ENCODE peak calls at places on chromosomes 2 and 18, in eight cellular contexts. N is SK-N-SH; Z is fibroblast of lung; C is heart right ventricle; M is suprapubic skin; X is heart left ventricle; O is pancreas; V is CD8-positive, alpha-beta T cell. D is an unnamed sample.

GRCh38 chr18:51236225-51236624 is 38.7 kb upstream of the MEX3C start:
- DNase-seq in V (no peak), Z (no peak), O (no peak), C (no peak), N (no peak), M (no peak), X (no peak), D (no peak)

GRCh38 chr18:68919900-68920299 is 122.0 kb downstream of the CCDC102B start:
- DNase-seq in C (no peak), O (no peak), X (no peak), Z (no peak), M (no peak), N (no peak), V (no peak), D (no peak)

GRCh38 chr2:236743623-236744280 is 174.1 kb downstream of the ACKR3 start:
- DNase-seq in O (no peak), N (no peak), V (no peak), X (no peak), Z (peak; percentile 57), M (no peak), C (no peak), D (no peak)

GRCh38 chr2:24486628-24487027 is 4.4 kb upstream of the NCOA1 start:
- DNase-seq in Z (no peak), M (no peak), X (no peak), V (no peak), N (no peak), O (no peak), C (no peak), D (no peak)

GRCh38 chr2:63716146-63716545 is 125.5 kb upstream of the UGP2 start:
- DNase-seq in N (no peak), M (no peak), Z (no peak), X (no peak), O (no peak), C (no peak), V (no peak), D (no peak)

GRCh38 chr2:56803596-56803995 is 619.8 kb downstream of the CCDC85A start:
- DNase-seq in N (no peak), O (no peak), V (no peak), C (no peak), M (no peak), Z (no peak), X (no peak), D (no peak)

GRCh38 chr2:72220170-72220569 is 72.5 kb upstream of the CYP26B1 start:
- DNase-seq in V (no peak), Z (no peak), X (no peak), M (no peak), N (peak; percentile 24), C (no peak), O (no peak), D (no peak)

GRCh38 chr2:224885836-224886547 is 156.3 kb downstream of the DOCK10 start:
- DNase-seq in M (no peak), X (no peak), V (no peak), O (no peak), Z (peak; percentile 80), C (no peak), N (no peak), D (no peak)

GRCh38 chr2:63424329-63425078 is 163.8 kb downstream of the WDPCP start:
- DNase-seq in V (no peak), X (no peak), Z (peak; percentile 59), N (peak; percentile 30), M (no peak), C (no peak), O (no peak), D (no peak)

GRCh38 chr18:72114801-72115594 is 429.1 kb downstream of the CBLN2 start:
- DNase-seq in Z (no peak), V (no peak), N (no peak), M (no peak), O (no peak), C (no peak), X (no peak), D (no peak)

GRCh38 chr2:195636890-195637289 is 20.1 kb upstream of the SLC39A10 start:
- DNase-seq in O (no peak), C (no peak), V (no peak), N (no peak), Z (no peak), X (no peak), M (no peak), D (no peak)

DNA sequence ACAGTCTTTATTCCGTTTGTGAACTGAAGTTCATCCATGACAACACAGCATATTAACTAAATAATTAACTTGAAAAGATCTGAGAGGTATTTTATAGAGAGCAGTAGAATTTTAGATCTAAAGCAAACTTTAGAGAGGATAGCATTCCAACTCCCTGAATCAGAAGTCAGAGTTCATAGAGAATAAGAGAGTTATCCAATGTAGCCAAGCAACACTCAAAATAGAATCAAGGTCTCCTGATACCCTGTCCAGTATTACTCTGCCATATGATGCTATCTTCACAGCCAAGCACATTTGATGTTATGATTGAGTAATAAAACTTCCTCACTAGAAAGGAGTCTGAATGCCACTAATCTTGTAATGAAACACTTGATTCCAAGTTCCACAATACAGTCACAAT is 55.5 kb downstream of the RIT2 start:
- DNase-seq in V (no peak), M (no peak), O (no peak), N (no peak), C (no peak), X (no peak), Z (peak; percentile 60), D (no peak)
- H3K4me3 ChIP-seq in V (no peak overlapping the region), M (no peak overlapping the region), O (no peak overlapping the region), N (no peak overlapping the region), C (no peak overlapping the region), X (no peak overlapping the region), Z (no peak overlapping the region), D (no peak overlapping the region)

GRCh38 chr2:120233292-120233691 is 10.1 kb upstream of the TMEM185B start:
- DNase-seq in C (no peak), M (no peak), N (no peak), X (no peak), V (no peak), Z (no peak), O (peak; percentile 21), D (peak; percentile 19)

GRCh38 chr2:120231974-120232635 is 8.9 kb upstream of the TMEM185B start:
- DNase-seq in Z (peak; percentile 61), M (peak; percentile 69), O (peak; percentile 43), N (no peak), C (no peak), X (no peak), V (peak; percentile 64), D (no peak)

GRCh38 chr2:120230515-120231471 is 7.6 kb upstream of the TMEM185B start:
- DNase-seq in V (no peak), C (no peak), Z (no peak), N (no peak), M (peak; percentile 48), X (no peak), O (peak; percentile 41), D (no peak)

GRCh38 chr2:120229341-120229740 is 6.1 kb upstream of the TMEM185B start:
- DNase-seq in V (no peak), Z (no peak), X (no peak), N (no peak), C (no peak), M (peak; percentile 52), O (peak; percentile 18), D (no peak)

GRCh38 chr2:120231564-120231973 is 8.4 kb upstream of the TMEM185B start:
- DNase-seq in X (no peak), N (no peak), C (no peak), M (peak; percentile 35), O (peak; percentile 11), V (peak; percentile 31), Z (no peak), D (no peak)
- H3K4me1 ChIP-seq in X (peaks cover 3% of the 10 kb centered on the region), N (no peaks in the 10 kb centered on the region), C (peaks cover 11% of the 10 kb centered on the region), M (peaks cover 23% of the 10 kb centered on the region), O (no peaks in the 10 kb centered on the region), V (peaks cover 43% of the 10 kb centered on the region), Z (peaks cover 3% of the 10 kb centered on the region), D (peaks cover 18% of the 10 kb centered on the region)

GRCh38 chr18:40019797-40020392 is 1935.1 kb upstream of the PIK3C3 start:
- DNase-seq in V (no peak), O (no peak), C (no peak), M (no peak), Z (no peak), N (no peak), X (no peak), D (no peak)
- TF ChIP-seq CTCF in V (no peak), O (no peak), C (no peak), M (no peak), Z (no peak), N (no peak), X (no peak), D (no peak)

GRCh38 chr2:191012346-191012745 is 1.6 kb downstream of the STAT1 start:
- DNase-seq in Z (no peak), M (no peak), V (no peak), X (no peak), N (no peak), C (no peak), O (no peak), D (no peak)
- H3K4me3 ChIP-seq in Z (peak overlapping the region; percentile 97), M (no peak overlapping the region), V (peak overlapping the region; percentile 61), X (peak overlapping the region; percentile 72), N (no peak overlapping the region), C (peak overlapping the region; percentile 97), O (no peak overlapping the region), D (peak overlapping the region; percentile 91)

D was measured in psoas muscle.